ENCODE peak calls at places on chromosomes 12 and 14, in nine cellular contexts. J is ovary, L is Peyer's patch, K is dorsolateral prefrontal cortex, C is heart right ventricle, S is testis, R is lung, N is spleen, O is IMR-90. Y is an unnamed sample. For H3K27me3, the result is how much of the 10 kb centered on the place peaks cover.

GRCh38 chr12:5480953-5481300 is 49.0 kb downstream of the NTF3 start:
- DNase-seq in J (no peak), L (no peak), K (no peak), C (no peak), S (peak), R (no peak), N (no peak), O (no peak), Y (no peak)

GRCh38 chr12:54431911-54432814 is 13.1 kb upstream of the ITGA5 start:
- DNase-seq in J (peak), L (no peak), K (no peak), C (peak), S (no peak), R (peak), N (no peak), O (peak), Y (peak)

GRCh38 chr12:105321125-105321524 is 9.4 kb upstream of the C12orf75 start:
- DNase-seq in J (no peak), L (no peak), K (no peak), C (no peak), S (no peak), R (no peak), N (no peak), O (no peak), Y (no peak)

GRCh38 chr14:53041067-53041466 is 90.2 kb upstream of the FERMT2 start:
- DNase-seq in J (no peak), L (no peak), K (no peak), C (no peak), S (no peak), R (no peak), N (no peak), O (no peak), Y (no peak)

GRCh38 chr12:57454566-57455373 is at the start of gene INHBE:
- DNase-seq in J (no peak), L (no peak), K (no peak), C (no peak), S (no peak), R (no peak), N (peak), O (peak), Y (no peak)

GRCh38 chr12:92604786-92605185 is 98.0 kb upstream of the PLEKHG7 start:
- DNase-seq in J (no peak), L (no peak), K (no peak), C (no peak), S (no peak), R (no peak), N (no peak), O (no peak), Y (no peak)

GRCh38 chr12:3694673-3695072 is 58.2 kb downstream of the CRACR2A start:
- DNase-seq in J (no peak), L (no peak), K (no peak), C (no peak), S (no peak), R (no peak), N (no peak), O (no peak), Y (no peak)

GRCh38 chr12:70190252-70191010 is 52.8 kb upstream of the CNOT2 start:
- DNase-seq in J (no peak), L (no peak), K (no peak), C (no peak), S (no peak), R (no peak), N (no peak), O (peak), Y (peak)

GRCh38 chr12:24996102-24996797 is 47.3 kb upstream of the BCAT1 start:
- DNase-seq in J (no peak), L (no peak), K (no peak), C (no peak), S (no peak), R (no peak), N (no peak), O (no peak), Y (no peak)

GRCh38 chr12:47165934-47166333 is 86.2 kb upstream of the AMIGO2 start:
- DNase-seq in J (peak), L (no peak), K (no peak), C (no peak), S (peak), R (no peak), N (no peak), O (no peak), Y (no peak)

GRCh38 chr14:77849711-77850110 is 49.8 kb downstream of the ADCK1 start:
- DNase-seq in J (no peak), L (no peak), K (no peak), C (no peak), S (no peak), R (no peak), N (no peak), O (peak), Y (no peak)

GRCh38 chr14:65098586-65098985 is 3.7 kb downstream of the MAX start:
- DNase-seq in J (no peak), L (no peak), K (no peak), C (no peak), S (no peak), R (no peak), N (no peak), O (peak), Y (no peak)

GRCh38 chr12:50799908-50800307 is 36.0 kb downstream of the ATF1 start:
- DNase-seq in J (no peak), L (no peak), K (no peak), C (no peak), S (no peak), R (no peak), N (no peak), O (no peak), Y (no peak)

GRCh38 chr14:81268016-81268416 is 47.3 kb upstream of the GTF2A1 start:
- DNase-seq in J (no peak), L (no peak), K (no peak), C (no peak), S (no peak), R (no peak), N (no peak), O (peak), Y (peak)

GRCh38 chr14:61477845-61478438 is 156.6 kb downstream of the PRKCH start:
- DNase-seq in J (peak), L (peak), K (no peak), C (peak), S (peak), R (peak), N (peak), O (peak), Y (no peak)

GRCh38 chr14:32697704-32698103 is 241.0 kb upstream of the NPAS3 start:
- DNase-seq in J (no peak), L (no peak), K (no peak), C (no peak), S (no peak), R (no peak), N (no peak), O (peak), Y (peak)

GRCh38 chr14:74670726-74671125 is 42.2 kb downstream of the AREL1 start:
- DNase-seq in J (no peak), L (no peak), K (no peak), C (no peak), S (no peak), R (no peak), N (no peak), O (peak), Y (no peak)

GRCh38 chr12:55686366-55687010 is 21.2 kb downstream of the ITGA7 start:
- DNase-seq in J (no peak), L (no peak), K (no peak), C (no peak), S (no peak), R (no peak), N (no peak), O (no peak), Y (no peak)

GRCh38 chr12:29698756-29699155 is 85.0 kb downstream of the TMTC1 start:
- DNase-seq in J (no peak), L (no peak), K (no peak), C (no peak), S (no peak), R (no peak), N (no peak), O (no peak), Y (no peak)

GRCh38 chr12:76374395-76375020 is 26.3 kb upstream of the BBS10 start:
- DNase-seq in J (no peak), L (no peak), K (no peak), C (no peak), S (no peak), R (no peak), N (no peak), O (peak), Y (peak)

GRCh38 chr12:68358532-68359485 is 26.6 kb upstream of the MDM1 start:
- DNase-seq in J (peak), L (peak), K (no peak), C (no peak), S (peak), R (peak), N (no peak), O (peak), Y (peak)

GRCh38 chr14:85617799-85618198 is 87.9 kb downstream of the FLRT2 start:
- DNase-seq in J (no peak), L (no peak), K (no peak), C (no peak), S (no peak), R (no peak), N (no peak), O (no peak), Y (no peak)

GRCh38 chr12:124551268-124552144 is 15.9 kb downstream of the NCOR2 start:
- DNase-seq in J (peak), L (peak), K (no peak), C (peak), S (peak), R (peak), N (peak), O (peak), Y (peak)

GRCh38 chr12:10285919-10286318 is 21.8 kb upstream of the KLRD1 start:
- DNase-seq in J (no peak), L (no peak), K (no peak), C (no peak), S (no peak), R (no peak), N (no peak), O (no peak), Y (no peak)

GRCh38 chr12:57027805-57028153 is 11.4 kb upstream of the TAC3 start:
- DNase-seq in J (no peak), L (no peak), K (no peak), C (no peak), S (no peak), R (no peak), N (no peak), O (no peak), Y (no peak)

GRCh38 chr12:132886529-132887477 is 602 bp downstream of the CHFR start:
- DNase-seq in J (no peak), L (no peak), K (peak), C (no peak), S (no peak), R (peak), N (no peak), O (peak), Y (peak)

GRCh38 chr14:76109087-76109880 is 42.4 kb upstream of the GPATCH2L start:
- DNase-seq in J (no peak), L (no peak), K (no peak), C (no peak), S (peak), R (no peak), N (no peak), O (no peak), Y (peak)

GRCh38 chr12:101414533-101415119 is 7.1 kb upstream of the ARL1 start:
- DNase-seq in J (no peak), L (no peak), K (no peak), C (no peak), S (peak), R (peak), N (no peak), O (peak), Y (peak)

GRCh38 chr14:59582161-59582560 is 5.5 kb upstream of the CCDC175 start:
- DNase-seq in J (no peak), L (no peak), K (no peak), C (no peak), S (no peak), R (no peak), N (no peak), O (no peak), Y (no peak)

GRCh38 chr12:48266826-48267225 is 63.7 kb upstream of the OR10AD1 start:
- DNase-seq in J (no peak), L (no peak), K (no peak), C (no peak), S (no peak), R (no peak), N (no peak), O (no peak), Y (no peak)

GRCh38 chr12:121647-122046 is 55.1 kb downstream of the IQSEC3 start:
- DNase-seq in J (no peak), L (no peak), K (no peak), C (no peak), S (no peak), R (no peak), N (no peak), O (no peak), Y (no peak)

GRCh38 chr12:57461326-57461903 is 1.8 kb downstream of the GLI1 start:
- DNase-seq in J (peak), L (peak), K (no peak), C (peak), S (peak), R (no peak), N (peak), O (peak), Y (no peak)

GRCh38 chr12:70756118-70756517 is 118.9 kb upstream of the PTPRB start:
- DNase-seq in J (no peak), L (no peak), K (no peak), C (no peak), S (no peak), R (no peak), N (no peak), O (peak), Y (peak)

GRCh38 chr14:100524933-100525243 is 62.3 kb downstream of the BEGAIN start:
- DNase-seq in J (no peak), L (peak), K (peak), C (no peak), S (peak), R (no peak), N (peak), O (peak), Y (no peak)

GRCh38 chr12:122072031-122072970 is 6.3 kb upstream of the MLXIP start:
- DNase-seq in J (peak), L (no peak), K (no peak), C (no peak), S (peak), R (no peak), N (no peak), O (peak), Y (peak)

GRCh38 chr14:96599076-96599475 is 96.9 kb downstream of the PAPOLA start:
- DNase-seq in J (no peak), L (no peak), K (no peak), C (no peak), S (no peak), R (no peak), N (no peak), O (no peak), Y (no peak)

GRCh38 chr12:70982991-70983390 is 62.5 kb upstream of the PTPRR start:
- DNase-seq in J (no peak), L (no peak), K (no peak), C (no peak), S (no peak), R (no peak), N (no peak), O (peak), Y (no peak)

GRCh38 chr14:104967414-104968152 is 10.6 kb downstream of the AHNAK2 start:
- DNase-seq in J (peak), L (no peak), K (no peak), C (peak), S (no peak), R (no peak), N (peak), O (no peak), Y (peak)

GRCh38 chr12:56280849-56281248 is 14.1 kb downstream of the COQ10A start:
- DNase-seq in J (no peak), L (no peak), K (no peak), C (no peak), S (no peak), R (no peak), N (no peak), O (no peak), Y (no peak)

GRCh38 chr14:101125719-101126375 is 222.3 kb upstream of the RTL1 start:
- DNase-seq in J (no peak), L (no peak), K (peak), C (no peak), S (no peak), R (peak), N (peak), O (no peak), Y (no peak)

GRCh38 chr12:111163422-111163821 is 205.5 kb downstream of the PHETA1 start:
- DNase-seq in J (no peak), L (no peak), K (no peak), C (no peak), S (no peak), R (no peak), N (no peak), O (no peak), Y (no peak)

GRCh38 chr12:111158992-111159391 is 209.9 kb downstream of the PHETA1 start:
- DNase-seq in J (no peak), L (no peak), K (no peak), C (no peak), S (no peak), R (no peak), N (no peak), O (no peak), Y (no peak)

GRCh38 chr12:111160350-111161142 is 208.3 kb downstream of the PHETA1 start:
- DNase-seq in J (no peak), L (no peak), K (no peak), C (no peak), S (no peak), R (no peak), N (no peak), O (no peak), Y (no peak)

GRCh38 chr12:111164833-111165232 is 204.1 kb downstream of the PHETA1 start:
- DNase-seq in J (no peak), L (no peak), K (no peak), C (no peak), S (no peak), R (no peak), N (no peak), O (no peak), Y (no peak)

DNA sequence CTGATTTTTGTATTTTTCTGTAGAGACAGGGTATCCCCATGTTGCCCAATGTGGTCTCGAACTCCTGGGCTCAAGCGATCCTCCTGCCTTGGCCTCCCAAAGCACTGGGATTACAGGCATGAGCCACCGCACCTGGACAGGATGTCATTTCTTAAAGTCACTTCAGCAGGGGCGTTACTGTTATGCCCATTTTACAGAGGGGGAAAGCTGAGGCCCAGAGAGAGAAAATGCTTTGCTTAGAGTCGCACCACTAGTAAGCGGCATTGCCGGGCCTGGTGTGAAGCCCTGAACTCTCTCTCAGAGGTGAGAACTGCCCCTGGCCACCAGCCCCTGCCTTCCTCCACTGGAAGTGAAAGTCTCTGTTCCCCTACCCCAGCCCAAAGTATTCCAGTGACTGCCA is 207.0 kb downstream of the PHETA1 start:
- DNase-seq in J (no peak), L (no peak), K (no peak), C (no peak), S (no peak), R (no peak), N (no peak), O (no peak), Y (no peak)
- TF ChIP-seq CTCF in J (no peak), L (no peak), K (no peak), C (no peak), S (no peak), R (no peak), N (no peak), O (no peak), Y (no peak)

GRCh38 chr12:108634225-108634795 is 616 bp upstream of the SELPLG start:
- DNase-seq in J (no peak), L (peak), K (no peak), C (no peak), S (no peak), R (peak), N (peak), O (no peak), Y (no peak)

GRCh38 chr12:108637631-108638030 is 3.9 kb upstream of the SELPLG start:
- DNase-seq in J (no peak), L (peak), K (no peak), C (no peak), S (no peak), R (no peak), N (no peak), O (no peak), Y (no peak)

GRCh38 chr12:108637222-108637621 is 3.5 kb upstream of the SELPLG start:
- DNase-seq in J (no peak), L (no peak), K (no peak), C (no peak), S (no peak), R (no peak), N (peak), O (no peak), Y (no peak)

GRCh38 chr12:108635201-108635996 is 1.7 kb upstream of the SELPLG start:
- DNase-seq in J (no peak), L (peak), K (no peak), C (no peak), S (no peak), R (no peak), N (peak), O (peak), Y (no peak)

GRCh38 chr12:108635997-108636808 is 2.5 kb upstream of the SELPLG start:
- DNase-seq in J (no peak), L (no peak), K (no peak), C (no peak), S (no peak), R (no peak), N (no peak), O (no peak), Y (no peak)
- H3K4me3 ChIP-seq in J (no peak), L (no peak), K (no peak), C (no peak), S (no peak), R (no peak), N (peak), O (no peak), Y (no peak)

DNA sequence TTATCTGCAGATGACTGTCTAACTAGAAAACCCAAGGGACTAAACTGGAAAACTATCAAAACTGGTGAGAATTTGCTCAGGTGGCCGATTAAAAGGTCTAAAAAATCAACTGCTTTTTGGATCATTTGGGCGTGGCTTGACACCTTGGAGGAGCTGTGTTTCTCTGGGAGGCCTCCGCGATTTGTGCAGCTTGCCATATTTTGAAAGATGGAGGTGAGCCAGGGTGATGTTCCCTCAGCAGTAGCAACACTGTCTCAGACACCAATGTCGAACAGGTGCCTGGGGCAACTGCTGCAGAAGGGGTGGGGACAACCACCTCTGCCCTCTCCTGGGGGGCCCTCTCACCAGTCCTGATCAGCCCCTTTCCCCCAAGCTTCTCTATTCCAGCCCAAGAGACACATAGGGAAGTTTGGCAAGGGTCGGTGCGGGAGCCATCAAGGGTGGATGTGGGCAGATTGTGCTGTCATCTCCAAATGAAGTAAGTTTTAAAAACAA is 3.8 kb downstream of the CCDC177 start:
- DNase-seq in J (no peak), L (no peak), K (no peak), C (no peak), S (no peak), R (no peak), N (no peak), O (no peak), Y (no peak)
- H3K27me3 ChIP-seq in J (under half), L (under half), K (under half), C (half or more), S (under half), R (under half), N (half or more), O (half or more), Y (under half)

GRCh38 chr12:85872497-85873091 is 1.5 kb upstream of the NTS start:
- DNase-seq in J (no peak), L (no peak), K (no peak), C (no peak), S (no peak), R (no peak), N (no peak), O (peak), Y (peak)
- TF ChIP-seq CTCF in J (no peak), L (peak), K (peak), C (peak), S (peak), R (peak), N (no peak), O (peak), Y (peak)

GRCh38 chr12:65504417-65504816 is 225.9 kb downstream of the MSRB3 start:
- DNase-seq in J (no peak), L (no peak), K (no peak), C (no peak), S (no peak), R (no peak), N (no peak), O (no peak), Y (no peak)
- H3K4me3 ChIP-seq in J (no peak), L (no peak), K (no peak), C (no peak), S (no peak), R (no peak), N (no peak), O (no peak), Y (no peak)

GRCh38 chr12:110270125-110270962 is 10.7 kb upstream of the ATP2A2 start:
- DNase-seq in J (no peak), L (no peak), K (no peak), C (no peak), S (peak), R (no peak), N (no peak), O (peak), Y (peak)

GRCh38 chr12:110269622-110270124 is 11.4 kb upstream of the ATP2A2 start:
- DNase-seq in J (no peak), L (no peak), K (no peak), C (no peak), S (no peak), R (no peak), N (no peak), O (peak), Y (peak)

GRCh38 chr12:110262442-110263388 is 18.3 kb upstream of the ATP2A2 start:
- DNase-seq in J (no peak), L (no peak), K (no peak), C (no peak), S (no peak), R (peak), N (no peak), O (peak), Y (peak)

GRCh38 chr12:110266980-110267620 is 13.9 kb upstream of the ATP2A2 start:
- DNase-seq in J (peak), L (no peak), K (no peak), C (peak), S (no peak), R (no peak), N (no peak), O (peak), Y (peak)

GRCh38 chr12:110266381-110266909 is 14.6 kb upstream of the ATP2A2 start:
- DNase-seq in J (no peak), L (no peak), K (no peak), C (no peak), S (no peak), R (no peak), N (no peak), O (no peak), Y (no peak)
- H3K27me3 ChIP-seq in J (under half), L (under half), K (under half), C (under half), S (under half), R (under half), N (under half), O (under half), Y (under half)

GRCh38 chr14:20657216-20658211 is 16.0 kb upstream of the OR6S1 start:
- DNase-seq in J (no peak), L (no peak), K (no peak), C (no peak), S (no peak), R (no peak), N (peak), O (peak), Y (peak)
- TF ChIP-seq CTCF in J (no peak), L (no peak), K (no peak), C (no peak), S (no peak), R (no peak), N (no peak), O (peak), Y (peak)